ENCODE peak calls at places on chromosomes 6 and 20, in four cellular contexts. C is AG09309, S is body of pancreas, M is cardiac fibroblast. A is an unnamed sample.
A peak's percentile ranks its signal among the peaks of the same experiment; 100 is the strongest.

GRCh38 chr6:81331526-81331925 is 421.0 kb downstream of the TENT5A start:
- DNase-seq in C (peak; percentile 63), S (no peak), M (peak; percentile 66), A (no peak)

GRCh38 chr6:31272431-31272830 is 539 bp upstream of the HLA-C start:
- DNase-seq in C (no peak), S (no peak), M (peak; percentile 10), A (no peak)

GRCh38 chr6:144285798-144286502 is 815 bp downstream of the UTRN start:
- DNase-seq in C (no peak), S (peak; percentile 69), M (peak; percentile 49), A (no peak)

GRCh38 chr6:129342243-129342642 is 367.7 kb downstream of the ARHGAP18 start:
- DNase-seq in C (peak; percentile 46), S (no peak), M (peak; percentile 83), A (no peak)

GRCh38 chr6:91063362-91063761 is 476.5 kb upstream of the MAP3K7 start:
- DNase-seq in C (no peak), S (no peak), M (no peak), A (no peak)

GRCh38 chr6:159844737-159845645 is 44.9 kb downstream of the PNLDC1 start:
- DNase-seq in C (no peak), S (no peak), M (no peak), A (no peak)

GRCh38 chr6:142848156-142848555 is 96.8 kb downstream of the HIVEP2 start:
- DNase-seq in C (no peak), S (no peak), M (no peak), A (no peak)

GRCh38 chr6:155854787-155855186 is 399.1 kb upstream of the NOX3 start:
- DNase-seq in C (no peak), S (no peak), M (no peak), A (no peak)

GRCh38 chr20:39825524-39825923 is 863.4 kb downstream of the DHX35 start:
- DNase-seq in C (no peak), S (no peak), M (no peak), A (no peak)

GRCh38 chr20:47559141-47559540 is 57.5 kb downstream of the NCOA3 start:
- DNase-seq in C (no peak), S (no peak), M (no peak), A (no peak)

GRCh38 chr6:162845972-162846371 is 118.2 kb downstream of the PACRG start:
- DNase-seq in C (no peak), S (no peak), M (no peak), A (no peak)

GRCh38 chr20:35515949-35516645 is 13.4 kb downstream of the C20orf173 start:
- DNase-seq in C (peak; percentile 21), S (no peak), M (peak; percentile 75), A (peak; percentile 74)

GRCh38 chr20:63015665-63016361 is 9.0 kb upstream of the BHLHE23 start:
- DNase-seq in C (no peak), S (no peak), M (no peak), A (no peak)
- H3K4me3 ChIP-seq in C (no peak overlapping the region), S (no peak overlapping the region), M (no peak overlapping the region), A (no peak overlapping the region)

DNA sequence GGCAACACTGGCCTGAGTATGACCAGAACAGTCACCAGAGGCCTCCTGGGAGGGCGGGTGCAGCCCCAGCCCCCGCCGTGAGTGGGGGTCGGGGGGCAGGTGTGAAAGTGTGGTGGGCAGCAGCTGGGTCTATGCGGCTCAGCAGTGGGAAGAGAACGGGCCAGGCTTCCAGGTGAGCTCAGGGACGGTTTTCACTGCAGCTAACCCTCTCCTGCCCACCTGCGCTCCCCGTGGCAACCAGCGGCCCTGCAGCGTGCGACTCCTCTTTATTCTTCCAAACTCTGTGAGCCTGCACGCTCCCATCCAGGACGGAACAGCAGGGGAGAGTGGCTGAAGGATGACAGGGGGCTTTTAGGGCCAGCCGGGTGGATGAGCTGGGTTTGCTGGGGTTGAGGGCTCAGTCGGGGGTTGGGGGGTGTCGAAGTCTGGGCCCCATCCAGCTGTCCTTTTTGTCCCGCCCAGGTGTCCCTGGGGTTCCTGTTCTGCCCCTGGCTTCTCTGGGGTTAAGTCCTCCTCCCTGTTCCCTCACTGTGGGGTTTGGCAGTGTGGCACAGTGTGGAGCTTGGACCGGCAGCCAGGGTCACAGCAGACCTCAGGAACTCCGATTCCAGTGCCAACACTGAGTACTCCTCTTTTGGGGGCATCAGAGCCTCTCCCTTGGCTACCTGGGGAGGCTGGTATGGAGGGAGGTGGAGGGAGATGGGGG is 859 bp upstream of the BIRC7 start:
- DNase-seq in C (no peak), S (peak; percentile 36), M (no peak), A (no peak)
- TF ChIP-seq CTCF in C (peak; percentile 41), S (peak; percentile 56), M (peak; percentile 53), A (peak; percentile 51)

DNA sequence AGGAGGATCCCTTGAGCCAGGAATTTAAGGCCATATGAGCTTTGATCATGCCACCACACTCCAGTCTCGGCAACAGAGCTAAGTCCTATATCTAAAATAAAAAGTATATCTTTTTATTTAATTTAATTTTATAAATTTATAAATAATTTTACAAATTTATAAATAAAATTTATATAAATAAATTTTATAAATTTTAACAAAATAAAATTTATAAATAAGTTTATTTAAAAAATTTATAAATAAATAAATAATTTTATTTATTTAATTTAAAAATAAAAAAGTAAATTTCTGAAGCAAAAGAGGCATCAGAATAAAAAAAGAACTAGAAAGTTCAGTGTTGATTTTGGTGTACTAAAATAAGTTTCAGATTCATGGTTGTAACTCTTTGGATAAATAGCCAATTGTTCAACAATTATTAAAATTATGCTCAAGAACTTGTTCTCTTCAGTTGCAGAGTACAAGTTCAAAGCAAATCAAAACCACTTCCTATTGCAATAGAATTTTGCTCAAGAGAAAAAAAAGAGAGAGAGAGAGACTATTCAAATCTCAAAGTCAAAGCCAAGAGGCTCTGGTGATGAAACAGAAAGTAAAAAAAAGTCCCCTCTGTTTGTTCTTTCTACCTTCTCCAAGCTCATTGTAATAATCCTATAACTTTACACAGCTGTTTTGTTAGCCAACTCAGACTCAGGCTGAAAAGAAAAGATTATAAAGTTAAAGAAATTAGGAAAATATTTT is 547.5 kb upstream of the ADGRB3 start:
- DNase-seq in C (no peak), S (no peak), M (peak; percentile 68), A (no peak)
- H3K4me3 ChIP-seq in C (no peak overlapping the region), S (no peak overlapping the region), M (no peak overlapping the region), A (no peak overlapping the region)

GRCh38 chr6:41477572-41477971 is 68.6 kb upstream of the FOXP4 start:
- DNase-seq in C (no peak), S (no peak), M (no peak), A (no peak)
- TF ChIP-seq CTCF in C (no peak), S (no peak), M (no peak), A (no peak)

DNA sequence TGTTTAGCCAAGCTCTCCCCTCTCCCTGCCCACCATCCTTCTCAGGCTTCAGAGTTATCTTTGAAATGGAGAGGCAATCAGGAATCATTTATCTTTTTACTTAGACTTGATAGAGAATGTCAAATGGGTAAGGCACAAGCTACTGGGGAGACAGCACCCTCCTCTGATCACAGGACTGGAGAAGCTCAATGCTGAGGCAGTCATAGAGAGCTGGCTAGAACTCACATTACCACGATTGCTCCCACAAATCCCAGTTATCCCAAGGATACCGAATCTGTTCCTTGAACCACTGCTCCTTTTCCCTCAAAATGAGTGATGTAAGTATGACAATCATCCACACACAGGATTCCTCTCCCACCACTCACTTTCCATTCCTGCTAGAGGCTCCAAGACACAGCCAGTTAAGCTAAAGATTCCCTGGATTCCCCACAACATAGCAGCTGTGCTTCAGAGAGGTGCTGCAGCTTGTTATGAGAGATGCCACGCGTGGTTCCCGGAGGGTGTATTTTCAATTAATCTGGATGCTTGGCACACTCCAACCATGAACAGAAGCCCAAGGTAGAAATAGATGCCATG is 96.2 kb upstream of the VGLL2 start:
- DNase-seq in C (no peak), S (no peak), M (no peak), A (no peak)
- H3K4me3 ChIP-seq in C (no peak overlapping the region), S (no peak overlapping the region), M (no peak overlapping the region), A (no peak overlapping the region)

DNA sequence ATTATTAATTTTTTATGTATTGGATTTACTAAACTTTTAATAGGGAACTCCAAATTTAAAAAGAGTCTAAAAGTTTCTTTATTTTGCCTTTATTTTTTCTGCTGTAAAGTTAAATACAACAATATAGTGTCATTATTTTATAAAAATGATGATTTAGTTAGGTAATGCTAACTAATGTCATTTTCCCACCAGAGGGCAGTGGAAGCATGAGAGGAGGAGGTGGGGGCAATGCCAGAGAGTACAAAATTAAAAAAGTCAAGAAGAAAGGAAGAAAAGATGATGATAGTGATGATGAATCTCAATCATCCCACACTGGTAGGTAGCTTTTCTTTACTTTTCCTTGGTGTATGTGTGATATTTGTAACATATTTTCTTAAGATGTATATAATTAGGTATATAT is 20.2 kb upstream of the FHL5 start:
- DNase-seq in C (no peak), S (no peak), M (peak; percentile 44), A (no peak)
- TF ChIP-seq CTCF in C (peak; percentile 22), S (no peak), M (peak; percentile 43), A (no peak)